ENCODE peak calls at places on chromosomes 4 and X, in five cellular contexts. Q is GM12878, V is SK-N-SH, S is K562, W is HepG2. H is an unnamed sample.

GRCh38 chrX:5265324-5265723 is 963.3 kb downstream of the NLGN4X start:
- DNase-seq in Q (no peak), V (no peak), S (no peak), W (no peak), H (no peak)

GRCh38 chrX:86263526-86263925 is 115.3 kb downstream of the DACH2 start:
- DNase-seq in Q (no peak), V (no peak), S (no peak), W (no peak), H (no peak)

GRCh38 chr4:185734214-185734613 is 77.8 kb downstream of the SORBS2 start:
- DNase-seq in Q (peak; percentile 79), V (no peak), S (no peak), W (no peak), H (no peak)

GRCh38 chr4:168585168-168586091 is 88.6 kb downstream of the PALLD start:
- DNase-seq in Q (no peak), V (peak; percentile 60), S (peak; percentile 49), W (peak; percentile 20), H (peak; percentile 78)

GRCh38 chr4:53804719-53805118 is 213.4 kb upstream of the LNX1 start:
- DNase-seq in Q (peak; percentile 12), V (no peak), S (peak; percentile 57), W (peak; percentile 27), H (peak; percentile 39)

GRCh38 chr4:40316333-40316781 is 18.8 kb upstream of the CHRNA9 start:
- DNase-seq in Q (peak; percentile 74), V (no peak), S (no peak), W (no peak), H (no peak)

GRCh38 chr4:88938138-88938537 is 118.8 kb downstream of the FAM13A start:
- DNase-seq in Q (no peak), V (no peak), S (no peak), W (no peak), H (no peak)

GRCh38 chrX:131827935-131828334 is 195.2 kb upstream of the STK26 start:
- DNase-seq in Q (peak; percentile 70), V (peak; percentile 28), S (peak; percentile 75), W (no peak), H (no peak)

GRCh38 chrX:10769696-10770619 is 149.6 kb upstream of the MID1 start:
- DNase-seq in Q (no peak), V (no peak), S (no peak), W (no peak), H (no peak)

GRCh38 chrX:154135458-154136229 is 8.4 kb upstream of the OPN1LW start:
- DNase-seq in Q (no peak), V (no peak), S (no peak), W (no peak), H (no peak)

GRCh38 chr4:102022343-102022742 is 231.8 kb downstream of the BANK1 start:
- DNase-seq in Q (no peak), V (no peak), S (no peak), W (no peak), H (no peak)

GRCh38 chrX:69614896-69615295 is 1.0 kb upstream of the EDA start:
- DNase-seq in Q (no peak), V (no peak), S (no peak), W (no peak), H (no peak)

GRCh38 chr4:1072830-1073446 is 40.4 kb downstream of the RNF212 start:
- DNase-seq in Q (no peak), V (peak; percentile 61), S (peak; percentile 77), W (peak; percentile 72), H (peak; percentile 77)

GRCh38 chr4:11424000-11424399 is 4.7 kb downstream of the HS3ST1 start:
- DNase-seq in Q (no peak), V (peak; percentile 53), S (peak; percentile 40), W (peak; percentile 39), H (peak; percentile 28)

GRCh38 chr4:185685804-185686203 is 126.2 kb downstream of the SORBS2 start:
- DNase-seq in Q (no peak), V (no peak), S (no peak), W (no peak), H (no peak)

GRCh38 chr4:6939761-6940743 is 30.4 kb downstream of the TBC1D14 start:
- DNase-seq in Q (no peak), V (no peak), S (peak; percentile 33), W (no peak), H (no peak)

GRCh38 chrX:129653985-129654651 is 638 bp downstream of the APLN start:
- DNase-seq in Q (no peak), V (peak; percentile 74), S (no peak), W (no peak), H (peak; percentile 62)

GRCh38 chr4:176376032-176376614 is 56.4 kb downstream of the SPCS3 start:
- DNase-seq in Q (no peak), V (peak; percentile 8), S (no peak), W (no peak), H (peak; percentile 9)

GRCh38 chr4:48370260-48371134 is 29.2 kb downstream of the SLAIN2 start:
- DNase-seq in Q (peak; percentile 13), V (no peak), S (no peak), W (no peak), H (no peak)

GRCh38 chr4:48380583-48381167 is 39.3 kb downstream of the SLAIN2 start:
- DNase-seq in Q (no peak), V (no peak), S (no peak), W (no peak), H (no peak)

GRCh38 chr4:48379587-48380140 is 38.3 kb downstream of the SLAIN2 start:
- DNase-seq in Q (no peak), V (peak; percentile 72), S (no peak), W (no peak), H (no peak)

GRCh38 chr4:48372272-48372671 is 30.9 kb downstream of the SLAIN2 start:
- DNase-seq in Q (no peak), V (no peak), S (no peak), W (no peak), H (no peak)

GRCh38 chr4:48375651-48376291 is 34.4 kb downstream of the SLAIN2 start:
- DNase-seq in Q (no peak), V (no peak), S (no peak), W (peak; percentile 58), H (peak; percentile 5)
- TF ChIP-seq FOXM1 in Q (no peak), V (no peak), S (no peak), W (no peak), H (no peak)

DNA sequence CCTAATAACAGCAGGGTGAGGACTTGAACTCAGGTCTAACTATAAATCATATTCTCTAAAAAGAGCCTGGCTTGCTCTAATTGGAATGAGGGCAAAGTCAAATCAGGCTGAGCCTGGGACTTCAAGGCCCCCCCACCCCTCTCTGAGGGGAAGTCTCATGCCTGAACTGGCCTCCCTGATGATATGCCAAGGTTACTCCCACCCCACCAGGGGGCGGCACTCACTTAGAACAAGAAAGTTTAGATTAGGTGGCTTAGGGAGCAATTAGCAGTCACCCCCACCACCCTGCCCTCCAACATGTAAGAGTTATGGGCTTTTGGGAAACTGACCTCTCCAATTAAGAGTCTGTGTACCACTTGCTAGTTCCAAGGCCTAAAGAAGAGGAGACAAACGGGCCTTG is 2.7 kb downstream of the FOXO4 start:
- DNase-seq in Q (no peak), V (peak; percentile 66), S (peak; percentile 86), W (no peak), H (peak; percentile 55)
- TF ChIP-seq FOXM1 in Q (no peak), V (no peak), S (no peak), W (no peak), H (no peak)

DNA sequence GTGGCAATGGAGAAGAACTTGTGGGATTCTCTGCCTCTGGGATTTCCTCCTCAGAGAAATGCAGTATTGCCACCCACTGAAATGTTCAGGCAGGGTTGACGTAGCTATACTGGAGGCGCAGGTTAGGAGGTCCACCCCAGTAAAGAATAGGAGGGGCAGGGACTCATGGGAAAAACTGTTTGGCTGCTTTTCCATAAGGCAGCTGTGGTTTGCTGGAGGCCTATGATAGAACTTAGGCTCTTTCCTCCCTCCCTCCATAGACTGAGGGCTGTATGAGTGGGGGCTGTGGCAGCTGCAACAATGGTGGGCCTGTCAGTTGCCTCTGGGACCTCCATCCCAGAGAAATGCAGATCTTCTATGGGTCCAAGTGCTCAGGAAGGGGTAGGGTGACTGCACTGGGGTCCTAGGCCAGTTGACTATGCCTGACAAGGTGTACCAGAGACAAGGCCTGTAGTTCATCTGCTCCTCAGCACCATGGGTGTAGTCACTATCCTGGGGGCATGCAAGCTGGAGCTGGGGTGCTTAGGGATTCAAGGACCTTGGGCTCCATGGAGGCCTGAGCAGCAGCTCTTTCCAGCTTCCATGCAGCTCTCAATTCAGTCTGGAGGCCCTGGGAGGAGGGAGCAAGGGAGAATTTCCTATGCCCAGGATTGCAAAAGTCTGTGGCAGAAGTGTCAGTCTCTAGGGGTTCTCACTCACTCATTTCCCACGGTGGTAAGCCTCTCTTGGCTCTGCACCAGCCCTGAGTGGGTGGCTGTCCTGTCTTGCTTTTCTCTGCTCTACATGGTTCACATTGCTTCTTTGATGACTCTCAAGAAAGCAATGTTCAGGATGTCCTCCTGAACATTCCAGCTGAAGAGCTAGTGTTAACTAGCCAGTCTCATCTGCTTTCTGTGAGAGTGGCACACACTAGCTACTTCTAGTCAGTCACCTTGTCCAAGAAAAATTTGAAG is 353.0 kb downstream of the IDS start:
- DNase-seq in Q (peak; percentile 24), V (no peak), S (no peak), W (no peak), H (no peak)
- TF ChIP-seq FOXM1 in Q (no peak), V (no peak), S (no peak), W (no peak), H (no peak)

DNA sequence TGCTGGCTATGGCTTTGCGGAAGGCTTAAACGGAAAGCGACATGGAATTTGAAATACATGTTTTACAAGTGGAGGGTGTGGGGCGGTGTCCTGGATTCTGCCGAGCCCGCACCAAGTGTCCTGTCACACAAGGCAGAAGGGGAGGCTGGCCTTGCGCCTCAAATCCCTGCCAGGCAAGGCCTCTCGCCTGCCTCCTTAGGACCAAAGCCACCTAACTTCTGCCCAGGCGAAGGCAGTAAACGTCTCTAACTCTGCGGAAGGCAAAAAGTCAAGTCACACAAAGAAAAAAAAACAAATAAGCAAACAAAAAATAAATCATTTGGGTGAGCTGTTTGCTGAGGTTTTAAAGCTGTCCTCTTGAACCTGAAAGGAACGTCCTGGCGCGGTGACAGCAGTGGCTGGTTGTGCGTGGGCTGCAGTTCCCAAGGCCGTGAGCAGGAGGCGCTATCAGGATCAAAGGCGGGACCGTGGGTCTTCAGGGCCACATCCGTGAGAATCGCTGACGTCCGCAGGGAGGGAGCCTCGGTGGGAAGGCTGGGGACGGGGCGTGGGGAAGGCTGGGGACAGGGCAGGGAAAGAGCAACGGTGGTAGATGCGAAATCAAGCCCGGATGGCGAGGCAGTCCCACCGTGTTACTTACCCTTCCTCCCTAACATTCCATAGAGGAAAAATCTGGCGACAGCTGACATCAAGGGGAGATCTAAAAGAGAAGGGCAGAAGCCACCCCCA is 99.1 kb downstream of the TRAPPC11 start:
- DNase-seq in Q (no peak), V (no peak), S (peak; percentile 13), W (no peak), H (no peak)
- TF ChIP-seq FOXM1 in Q (no peak), V (no peak), S (no peak), W (no peak), H (no peak)

GRCh38 chrX:41881166-41881565 is 42.2 kb downstream of the CASK start:
- DNase-seq in Q (no peak), V (no peak), S (no peak), W (no peak), H (no peak)

GRCh38 chrX:41890026-41890423 is 33.3 kb downstream of the CASK start:
- DNase-seq in Q (no peak), V (no peak), S (no peak), W (no peak), H (no peak)

GRCh38 chrX:41887691-41888090 is 35.7 kb downstream of the CASK start:
- DNase-seq in Q (no peak), V (no peak), S (no peak), W (no peak), H (no peak)

GRCh38 chrX:41889317-41890025 is 33.9 kb downstream of the CASK start:
- DNase-seq in Q (no peak), V (no peak), S (no peak), W (peak; percentile 44), H (no peak)

GRCh38 chrX:41885724-41886123 is 37.6 kb downstream of the CASK start:
- DNase-seq in Q (no peak), V (no peak), S (no peak), W (no peak), H (no peak)
- TF ChIP-seq FOXM1 in Q (no peak), V (no peak), S (no peak), W (no peak), H (no peak)

H was measured in HEK293T.